ENCODE peak calls at places on chromosomes 7 and 10, in five cellular contexts. L is Panc1, G is uterus, Z is epithelial cell of esophagus, D is psoas muscle. P is an unnamed sample.

GRCh38 chr7:118803-119376 is 73.5 kb upstream of the FAM20C start:
- DNase-seq in G (no peak), D (no peak), L (no peak), Z (no peak), P (no peak)

GRCh38 chr10:119595715-119596515 is 849 bp downstream of the TIAL1 start:
- DNase-seq in G (peak), D (peak), Z (peak), L (no peak), P (no peak)

GRCh38 chr7:155138204-155138603 is 68.1 kb downstream of the HTR5A start:
- DNase-seq in L (no peak), D (no peak), G (no peak), Z (no peak), P (no peak)

GRCh38 chr10:6621536-6621935 is 41.5 kb upstream of the PRKCQ start:
- DNase-seq in L (no peak), Z (peak), G (no peak), D (no peak), P (no peak)

GRCh38 chr10:132977076-132977475 is 34.7 kb upstream of the CFAP46 start:
- DNase-seq in G (no peak), L (no peak), D (no peak), Z (no peak), P (no peak)

GRCh38 chr7:77223261-77223660 is 23.6 kb upstream of the FGL2 start:
- DNase-seq in Z (no peak), G (no peak), D (no peak), L (no peak), P (no peak)

GRCh38 chr7:54541941-54542618 is at the start of gene VSTM2A:
- DNase-seq in D (no peak), G (no peak), Z (peak), L (no peak), P (peak)

GRCh38 chr7:151759591-151760042 is 117.3 kb downstream of the PRKAG2 start:
- DNase-seq in G (peak), L (no peak), D (peak), Z (peak), P (peak)

GRCh38 chr10:67697646-67698245 is 1.8 kb upstream of the CTNNA3 start:
- DNase-seq in G (no peak), Z (peak), D (no peak), L (peak), P (no peak)

GRCh38 chr7:86926732-86927131 is 132.7 kb downstream of the ELAPOR2 start:
- DNase-seq in D (no peak), Z (peak), L (no peak), G (no peak), P (no peak)

GRCh38 chr10:116704926-116705325 is 37.4 kb downstream of the HSPA12A start:
- DNase-seq in Z (no peak), G (no peak), L (no peak), D (no peak), P (no peak)

GRCh38 chr10:60664859-60665258 is 113.4 kb upstream of the CDK1 start:
- DNase-seq in G (no peak), D (no peak), L (no peak), Z (peak), P (no peak)

GRCh38 chr7:109864263-109864662 is 1226.7 kb upstream of the LRRN3 start:
- DNase-seq in D (no peak), G (no peak), Z (no peak), L (no peak), P (no peak)

GRCh38 chr7:130180571-130180971 is 24.6 kb downstream of the TMEM209 start:
- DNase-seq in L (peak), D (no peak), Z (peak), G (no peak), P (no peak)

GRCh38 chr7:37111459-37111858 is 337.2 kb downstream of the ELMO1 start:
- DNase-seq in L (no peak), Z (no peak), G (no peak), D (no peak), P (no peak)

GRCh38 chr7:39735903-39736302 is 112.5 kb downstream of the RALA start:
- DNase-seq in L (no peak), D (no peak), G (no peak), Z (no peak), P (no peak)

GRCh38 chr10:35124540-35124939 is 2.1 kb upstream of the CREM start:
- DNase-seq in L (no peak), G (no peak), D (no peak), Z (peak), P (no peak)

GRCh38 chr7:132548489-132549078 is 27.7 kb downstream of the PLXNA4 start:
- DNase-seq in Z (no peak), G (no peak), L (no peak), D (no peak), P (no peak)

GRCh38 chr7:55207423-55207822 is 157.7 kb upstream of the LANCL2 start:
- DNase-seq in D (no peak), Z (no peak), L (no peak), G (no peak), P (no peak)

GRCh38 chr7:30848121-30848855 is 63.4 kb upstream of the AQP1 start:
- DNase-seq in L (no peak), G (no peak), D (no peak), Z (no peak), P (no peak)

DNA sequence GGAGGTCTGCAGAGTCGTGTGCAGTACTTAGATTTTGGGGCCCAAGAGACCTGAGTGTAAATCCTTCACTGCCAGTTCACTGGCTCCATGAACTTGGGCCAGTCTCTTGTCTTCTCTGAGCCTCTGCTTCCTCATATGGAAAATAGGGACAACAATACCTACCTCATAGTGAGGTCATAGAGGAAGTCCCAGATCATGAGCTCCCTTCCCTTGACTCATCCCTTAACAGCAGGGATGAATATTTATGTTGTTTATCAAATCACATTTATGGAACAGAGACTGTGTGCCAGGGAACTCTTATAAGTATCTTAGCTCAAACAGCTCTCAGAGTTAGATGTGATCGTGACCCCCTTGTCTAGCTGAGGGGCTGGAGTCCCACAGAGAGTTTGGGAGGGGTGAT is 20.1 kb upstream of the ARHGAP22 start:
- DNase-seq in Z (peak), L (no peak), D (no peak), G (no peak), P (no peak)
- TF ChIP-seq CTCF in Z (no peak), L (no peak), D (no peak), G (no peak), P (no peak)

GRCh38 chr7:28536259-28536658 is 123.9 kb downstream of the CREB5 start:
- DNase-seq in Z (peak), L (no peak), D (peak), G (peak), P (no peak)
- TF ChIP-seq CTCF in Z (peak), L (peak), D (peak), G (peak), P (peak)

GRCh38 chr10:7826971-7827370 is 8.7 kb downstream of the TAF3 start:
- DNase-seq in L (no peak), D (no peak), G (no peak), Z (peak), P (no peak)
- TF ChIP-seq CTCF in L (no peak), D (no peak), G (no peak), Z (no peak), P (peak)

DNA sequence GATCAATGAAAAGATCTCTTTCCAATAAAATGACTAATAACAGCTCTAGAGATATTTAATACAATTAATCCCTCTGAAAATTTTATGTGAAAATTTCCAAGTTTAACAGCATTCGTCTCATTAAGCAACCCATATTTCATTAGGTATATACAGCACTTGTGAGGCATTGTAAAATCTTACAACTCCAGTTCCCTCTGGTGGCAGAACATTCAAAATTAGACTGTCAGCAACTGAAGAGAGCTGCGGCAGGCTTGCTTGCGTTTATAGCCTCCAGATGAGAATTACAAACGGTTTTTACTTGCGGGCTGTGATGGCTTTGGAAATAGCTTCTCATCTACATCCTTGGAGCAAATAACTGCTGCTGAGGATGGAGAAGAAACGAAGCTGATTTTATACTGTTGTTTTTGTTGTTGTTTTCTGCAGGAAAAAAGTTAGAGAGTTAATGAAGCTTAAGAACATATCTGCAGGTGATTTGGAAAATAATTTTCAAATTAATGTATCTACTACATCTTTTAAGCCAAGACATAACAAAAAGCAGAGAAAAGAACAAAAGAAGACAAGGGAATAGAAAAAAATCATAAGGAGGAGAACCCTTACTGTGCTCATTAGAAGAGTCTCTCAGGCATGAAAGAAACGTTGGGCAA is 171.3 kb downstream of the MAGI2 start:
- DNase-seq in D (no peak), L (peak), Z (peak), G (no peak), P (no peak)
- TF ChIP-seq CTCF in D (peak), L (peak), Z (peak), G (peak), P (peak)